ENCODE peak calls at places on chromosomes 1 and 21, in four cellular contexts. M, L, W and Y are unnamed samples.

GRCh38 chr1:206655471-206655882 is 20.1 kb downstream of the DYRK3 start:
- DNase-seq in M (peak; percentile 74), W (no peak), L (no peak), Y (no peak)

GRCh38 chr1:53336146-53336545 is 8.3 kb upstream of the LRP8 start:
- DNase-seq in W (no peak), L (no peak), M (no peak), Y (no peak)

GRCh38 chr21:41507521-41508414 is at the start of gene TMPRSS2:
- DNase-seq in M (peak; percentile 82), W (peak; percentile 60), L (no peak), Y (peak; percentile 91)

GRCh38 chr1:4527819-4528218 is 126.6 kb upstream of the AJAP1 start:
- DNase-seq in L (no peak), M (no peak), W (no peak), Y (no peak)

GRCh38 chr1:107727866-107728265 is 237.1 kb downstream of the VAV3 start:
- DNase-seq in L (no peak), W (no peak), M (no peak), Y (no peak)

GRCh38 chr1:245888809-245889208 is 618.3 kb downstream of the SMYD3 start:
- DNase-seq in L (no peak), M (no peak), W (peak; percentile 21), Y (peak; percentile 71)

GRCh38 chr21:36385233-36385908 is at the start of gene CHAF1B:
- DNase-seq in W (peak; percentile 89), L (peak; percentile 55), M (peak; percentile 72), Y (peak; percentile 96)

GRCh38 chr1:22680736-22681135 is 27.7 kb downstream of the C1QB start:
- DNase-seq in L (no peak), M (no peak), W (no peak), Y (no peak)

GRCh38 chr1:21624577-21625389 is 44.4 kb downstream of the RAP1GAP start:
- DNase-seq in L (no peak), M (peak; percentile 62), W (no peak), Y (no peak)

GRCh38 chr1:39427912-39428311 is 63.5 kb upstream of the BMP8A start:
- DNase-seq in W (no peak), M (no peak), L (no peak), Y (no peak)

GRCh38 chr1:94827434-94827833 is 7.3 kb downstream of the SLC44A3 start:
- DNase-seq in W (no peak), L (no peak), M (peak; percentile 20), Y (no peak)

GRCh38 chr21:33136898-33137502 is 67.1 kb downstream of the OLIG1 start:
- DNase-seq in W (no peak), L (no peak), M (no peak), Y (no peak)

GRCh38 chr1:10510520-10511493 is 36.1 kb downstream of the PEX14 start:
- DNase-seq in W (no peak), M (no peak), L (peak; percentile 58), Y (peak; percentile 28)

GRCh38 chr1:198113302-198113701 is 43.5 kb upstream of the NEK7 start:
- DNase-seq in W (no peak), M (no peak), L (no peak), Y (no peak)

GRCh38 chr1:36383240-36383639 is 2.5 kb downstream of the STK40 start:
- DNase-seq in L (no peak), M (no peak), W (no peak), Y (no peak)

GRCh38 chr1:117128323-117129079 is 7.0 kb upstream of the TRIM45 start:
- DNase-seq in L (no peak), W (no peak), M (no peak), Y (no peak)

GRCh38 chr21:43779660-43780059 is 3.6 kb upstream of the CSTB start:
- DNase-seq in L (no peak), W (no peak), M (no peak), Y (no peak)

GRCh38 chr1:202627841-202628565 is 82.3 kb downstream of the SYT2 start:
- DNase-seq in W (no peak), M (no peak), L (no peak), Y (no peak)

GRCh38 chr1:39613250-39613649 is 26.2 kb downstream of the HEYL start:
- DNase-seq in M (no peak), L (no peak), W (no peak), Y (no peak)

GRCh38 chr1:178220094-178220493 is 126.2 kb downstream of the RASAL2 start:
- DNase-seq in M (no peak), W (no peak), L (no peak), Y (no peak)

GRCh38 chr1:96333522-96334235 is 387.9 kb upstream of the PTBP2 start:
- DNase-seq in L (no peak), W (no peak), M (no peak), Y (no peak)

GRCh38 chr1:243322326-243322725 is 66.5 kb downstream of the SDCCAG8 start:
- DNase-seq in L (no peak), W (no peak), M (no peak), Y (no peak)

GRCh38 chr21:34229361-34229760 is 134.4 kb upstream of the KCNE2 start:
- DNase-seq in L (no peak), W (no peak), M (no peak), Y (no peak)

GRCh38 chr1:46410156-46411009 is 16.3 kb downstream of the FAAH start:
- DNase-seq in M (no peak), L (no peak), W (no peak), Y (no peak)

GRCh38 chr1:226661965-226662364 is 77.1 kb downstream of the ITPKB start:
- DNase-seq in W (no peak), L (no peak), M (no peak), Y (no peak)

GRCh38 chr1:204746838-204747442 is 61.4 kb upstream of the LRRN2 start:
- DNase-seq in W (peak; percentile 68), L (peak; percentile 6), M (peak; percentile 47), Y (peak; percentile 84)

GRCh38 chr1:81802601-81803422 is 2.1 kb downstream of the ADGRL2 start:
- DNase-seq in L (no peak), W (peak; percentile 61), M (peak; percentile 85), Y (peak; percentile 84)

GRCh38 chr1:12454406-12455391 is 163.3 kb downstream of the DHRS3 start:
- DNase-seq in W (no peak), L (no peak), M (peak; percentile 74), Y (no peak)

GRCh38 chr1:67211589-67212563 is 45.6 kb downstream of the IL23R start:
- DNase-seq in W (peak; percentile 28), M (peak; percentile 25), L (peak; percentile 9), Y (peak; percentile 61)

GRCh38 chr21:42142598-42142997 is 71.5 kb downstream of the UMODL1 start:
- DNase-seq in W (no peak), M (no peak), L (no peak), Y (no peak)

GRCh38 chr1:31991202-31991601 is 22.5 kb upstream of the KHDRBS1 start:
- DNase-seq in L (no peak), W (no peak), M (no peak), Y (no peak)

GRCh38 chr1:68340951-68341350 is 108.6 kb upstream of the WLS start:
- DNase-seq in L (no peak), M (no peak), W (no peak), Y (no peak)

GRCh38 chr21:28871388-28872015 is 121.2 kb downstream of the LTN1 start:
- DNase-seq in M (no peak), W (no peak), L (no peak), Y (no peak)